ENCODE peak calls at places on chromosomes 4 and X, in nine cellular contexts. F, N, T, Z, E, V, K, A and M are unnamed samples.

GRCh38 chr4:61992351-61992750 is 792.2 kb downstream of the ADGRL3 start:
- DNase-seq in V (no peak), F (no peak), K (no peak), E (no peak), Z (no peak), N (no peak), T (no peak), A (no peak), M (no peak)

GRCh38 chr4:153522800-153523089 is 56.6 kb downstream of the TMEM131L start:
- DNase-seq in N (no peak), A (no peak), V (no peak), Z (no peak), F (no peak), K (no peak), T (no peak), E (peak; percentile 85), M (peak; percentile 83)

GRCh38 chr4:54165438-54165837 is 63.7 kb upstream of the PDGFRA start:
- DNase-seq in V (peak; percentile 75), E (no peak), T (no peak), F (peak; percentile 92), N (peak; percentile 92), K (peak; percentile 90), Z (no peak), A (peak; percentile 88), M (no peak)

GRCh38 chrX:28920554-28920953 is 333.3 kb downstream of the IL1RAPL1 start:
- DNase-seq in N (no peak), F (no peak), Z (no peak), V (no peak), E (no peak), A (no peak), K (peak; percentile 7), T (no peak), M (no peak)

GRCh38 chrX:30787012-30787411 is 102.0 kb downstream of the TAB3 start:
- DNase-seq in V (no peak), E (no peak), Z (no peak), N (no peak), F (no peak), K (no peak), A (no peak), T (no peak), M (no peak)

GRCh38 chrX:17377047-17377692 is 2.2 kb downstream of the NHS start:
- DNase-seq in E (peak; percentile 47), Z (no peak), K (no peak), T (peak; percentile 40), F (peak; percentile 53), A (no peak), N (no peak), V (peak; percentile 84), M (no peak)

GRCh38 chr4:128060620-128061565 is at the start of gene LARP1B:
- DNase-seq in Z (peak; percentile 96), V (peak; percentile 98), E (peak; percentile 95), N (peak; percentile 95), A (peak; percentile 93), K (peak; percentile 99), T (peak; percentile 95), F (peak; percentile 95), M (peak; percentile 98)

GRCh38 chr4:107077192-107077591 is 41.1 kb upstream of the DKK2 start:
- DNase-seq in N (no peak), Z (no peak), F (no peak), A (no peak), K (no peak), V (no peak), T (no peak), E (no peak), M (no peak)

GRCh38 chrX:108945883-108946523 is 209.6 kb upstream of the IRS4 start:
- DNase-seq in A (no peak), N (no peak), K (no peak), V (peak; percentile 35), Z (no peak), T (no peak), E (no peak), F (no peak), M (no peak)

GRCh38 chr4:127203561-127204260 is 429.0 kb upstream of the INTU start:
- DNase-seq in T (no peak), A (peak; percentile 64), N (peak; percentile 18), F (peak; percentile 72), Z (no peak), E (no peak), K (no peak), V (peak; percentile 59), M (no peak)

GRCh38 chr4:179695175-179695574 is 2252.9 kb upstream of the AGA start:
- DNase-seq in A (peak; percentile 80), V (peak; percentile 5), E (no peak), F (peak; percentile 65), N (no peak), Z (no peak), K (peak; percentile 5), T (no peak), M (no peak)

GRCh38 chrX:112233164-112233563 is 150.6 kb upstream of the TRPC5 start:
- DNase-seq in E (no peak), K (no peak), N (no peak), Z (no peak), F (no peak), A (no peak), T (no peak), V (no peak), M (no peak)

GRCh38 chr4:90051999-90052398 is 75.2 kb upstream of the CCSER1 start:
- DNase-seq in Z (no peak), E (no peak), F (no peak), T (no peak), A (no peak), K (no peak), V (no peak), N (no peak), M (no peak)

GRCh38 chrX:152913354-152913753 is 15.5 kb downstream of the ZNF185 start:
- DNase-seq in Z (no peak), F (no peak), T (no peak), V (no peak), A (no peak), E (no peak), N (no peak), K (no peak), M (no peak)

GRCh38 chrX:152913915-152914314 is 16.0 kb downstream of the ZNF185 start:
- DNase-seq in A (no peak), V (no peak), N (no peak), E (no peak), F (no peak), T (no peak), K (no peak), Z (no peak), M (no peak)

GRCh38 chrX:152912641-152913040 is 14.8 kb downstream of the ZNF185 start:
- DNase-seq in V (no peak), Z (no peak), K (no peak), F (no peak), A (no peak), N (no peak), T (no peak), E (no peak), M (no peak)

GRCh38 chrX:152917969-152918579 is 20.2 kb downstream of the ZNF185 start:
- DNase-seq in Z (no peak), V (no peak), T (no peak), K (no peak), F (peak; percentile 32), A (no peak), N (no peak), E (no peak), M (no peak)

GRCh38 chrX:152915541-152916241 is 17.8 kb downstream of the ZNF185 start:
- DNase-seq in E (peak; percentile 27), F (peak; percentile 63), A (peak; percentile 65), K (peak; percentile 38), N (peak; percentile 35), Z (no peak), T (no peak), V (peak; percentile 20), M (peak; percentile 45)
- TF ChIP-seq CTCF in E (peak; percentile 26), F (peak; percentile 49), A (peak; percentile 79), K (peak; percentile 61), N (peak; percentile 59), Z (peak; percentile 2), T (peak; percentile 44), V (peak; percentile 45), M (peak; percentile 71)

GRCh38 chrX:130497531-130497930 is 95.7 kb downstream of the RBMX2 start:
- DNase-seq in T (no peak), V (no peak), K (no peak), N (no peak), Z (no peak), A (no peak), F (no peak), E (no peak), M (no peak)

GRCh38 chrX:130498653-130499274 is 97.0 kb downstream of the RBMX2 start:
- DNase-seq in V (no peak), F (no peak), N (no peak), A (no peak), K (no peak), T (no peak), E (no peak), Z (no peak), M (no peak)

GRCh38 chrX:130507015-130507414 is 105.2 kb downstream of the RBMX2 start:
- DNase-seq in V (no peak), E (no peak), F (no peak), K (no peak), N (no peak), A (no peak), T (no peak), Z (no peak), M (no peak)

GRCh38 chrX:130504019-130504418 is 102.2 kb downstream of the RBMX2 start:
- DNase-seq in A (no peak), F (no peak), T (no peak), E (no peak), Z (no peak), N (no peak), V (no peak), K (no peak), M (no peak)

DNA sequence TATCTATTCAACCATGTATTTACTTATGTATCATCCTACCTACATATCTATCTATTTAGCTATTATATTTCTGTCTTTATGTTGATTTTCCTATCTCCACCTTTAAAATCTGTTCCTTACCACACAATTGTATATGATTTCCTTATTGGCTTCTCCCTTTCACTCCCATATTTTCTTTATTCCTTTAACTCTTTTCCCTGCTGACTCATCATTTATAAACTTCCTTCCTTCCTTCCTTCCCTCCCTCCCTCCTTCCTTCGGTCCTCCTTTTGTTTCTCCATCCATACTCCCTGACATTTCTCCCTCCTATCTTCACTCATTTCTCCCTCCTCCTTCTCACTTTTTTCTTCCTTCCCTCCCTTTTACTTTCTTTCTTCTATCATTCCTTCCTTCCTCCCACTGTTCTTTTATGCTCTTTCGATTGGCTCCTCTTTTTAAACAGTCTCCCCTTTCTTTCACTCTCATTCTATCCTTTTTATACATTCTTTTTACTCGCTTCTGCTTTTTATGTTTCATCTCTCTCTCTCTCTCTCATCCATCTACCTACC is 100.3 kb downstream of the RBMX2 start:
- DNase-seq in N (no peak), K (no peak), A (no peak), F (no peak), V (no peak), Z (no peak), E (no peak), T (no peak), M (no peak)
- TF ChIP-seq CTCF in N (no peak), K (no peak), A (no peak), F (no peak), V (no peak), Z (no peak), E (no peak), T (no peak), M (no peak)

GRCh38 chrX:26651755-26652154 is 435.8 kb downstream of the MAGEB5 start:
- DNase-seq in A (no peak), V (no peak), E (peak; percentile 4), T (no peak), F (no peak), Z (no peak), N (no peak), K (no peak), M (peak; percentile 9)
- TF ChIP-seq CTCF in A (peak; percentile 38), V (peak; percentile 36), E (no peak), T (no peak), F (peak; percentile 6), Z (no peak), N (no peak), K (peak; percentile 12), M (peak; percentile 16)

GRCh38 chr4:86594559-86595425 is 677 bp downstream of the PTPN13 start:
- DNase-seq in V (peak; percentile 66), A (peak; percentile 78), N (peak; percentile 89), F (peak; percentile 91), Z (peak; percentile 37), E (peak; percentile 19), K (peak; percentile 77), T (peak; percentile 71), M (peak; percentile 66)
- TF ChIP-seq CTCF in V (peak; percentile 33), A (peak; percentile 54), N (peak; percentile 56), F (peak; percentile 22), Z (no peak), E (no peak), K (peak; percentile 23), T (no peak), M (no peak)